ENCODE peak calls at places on chromosomes 3 and 15, in five cellular contexts. Q is CD8-positive, alpha-beta T cell; N is GM23338; U is GM12864; I is AG09309. Z is an unnamed sample.

GRCh38 chr3:192772495-192772894 is 45.2 kb upstream of the FGF12 start:
- DNase-seq in Q (no peak), N (peak), U (no peak), I (peak), Z (peak)

GRCh38 chr3:108603689-108604088 is 14.2 kb downstream of the DZIP3 start:
- DNase-seq in Q (peak), N (no peak), U (no peak), I (no peak), Z (no peak)

GRCh38 chr15:68014219-68014618 is 39.9 kb upstream of the PIAS1 start:
- DNase-seq in Q (no peak), N (no peak), U (no peak), I (no peak), Z (no peak)

GRCh38 chr3:7309707-7310106 is 448.8 kb downstream of the GRM7 start:
- DNase-seq in Q (no peak), N (peak), U (no peak), I (no peak), Z (no peak)

GRCh38 chr3:14822875-14823807 is 4.4 kb downstream of the FGD5 start:
- DNase-seq in Q (no peak), N (peak), U (no peak), I (no peak), Z (no peak)

GRCh38 chr3:140573011-140573410 is 104.9 kb upstream of the TRIM42 start:
- DNase-seq in Q (no peak), N (no peak), U (no peak), I (no peak), Z (no peak)

GRCh38 chr3:66825421-66825820 is 172.7 kb upstream of the KBTBD8 start:
- DNase-seq in Q (no peak), N (no peak), U (no peak), I (no peak), Z (no peak)

GRCh38 chr15:62352817-62353216 is 187.7 kb upstream of the C2CD4B start:
- DNase-seq in Q (no peak), N (no peak), U (no peak), I (no peak), Z (no peak)

GRCh38 chr15:77720155-77720554 is 87.4 kb upstream of the LINGO1 start:
- DNase-seq in Q (no peak), N (no peak), U (no peak), I (no peak), Z (no peak)

GRCh38 chr15:28104326-28104725 is 5.2 kb upstream of the OCA2 start:
- DNase-seq in Q (no peak), N (peak), U (no peak), I (no peak), Z (no peak)

GRCh38 chr3:59046839-59047238 is 3.0 kb downstream of the CFAP20DC start:
- DNase-seq in Q (no peak), N (no peak), U (no peak), I (no peak), Z (no peak)

GRCh38 chr15:74845208-74845568 is 2.2 kb upstream of the ULK3 start:
- DNase-seq in Q (peak), N (no peak), U (no peak), I (no peak), Z (no peak)

GRCh38 chr15:31587583-31587982 is 260.9 kb downstream of the KLF13 start:
- DNase-seq in Q (no peak), N (no peak), U (no peak), I (no peak), Z (no peak)

GRCh38 chr3:48412375-48413001 is 17.4 kb downstream of the PLXNB1 start:
- DNase-seq in Q (no peak), N (no peak), U (no peak), I (no peak), Z (no peak)

GRCh38 chr15:43218908-43219706 is 1.7 kb downstream of the EPB42 start:
- DNase-seq in Q (no peak), N (peak), U (no peak), I (no peak), Z (no peak)

GRCh38 chr3:123733341-123733740 is 148.5 kb upstream of the HACD2 start:
- DNase-seq in Q (no peak), N (no peak), U (no peak), I (no peak), Z (no peak)

GRCh38 chr15:64111679-64112050 is 15.9 kb downstream of the SNX1 start:
- DNase-seq in Q (no peak), N (no peak), U (no peak), I (no peak), Z (no peak)

GRCh38 chr3:188253800-188254452 is 100.0 kb downstream of the LPP start:
- DNase-seq in Q (no peak), N (no peak), U (no peak), I (no peak), Z (no peak)

GRCh38 chr3:126197854-126198584 is 17.6 kb upstream of the ALDH1L1 start:
- DNase-seq in Q (peak), N (peak), U (peak), I (no peak), Z (no peak)

GRCh38 chr3:49723301-49723630 is 485 bp downstream of the GMPPB start:
- DNase-seq in Q (peak), N (peak), U (peak), I (no peak), Z (no peak)

GRCh38 chr3:79937567-79937966 is 169.8 kb upstream of the ROBO1 start:
- DNase-seq in Q (no peak), N (peak), U (no peak), I (no peak), Z (no peak)

GRCh38 chr15:101386006-101386405 is 91.0 kb upstream of the SNRPA1 start:
- DNase-seq in Q (no peak), N (no peak), U (no peak), I (no peak), Z (no peak)

GRCh38 chr15:92521624-92522008 is 127.9 kb downstream of the ST8SIA2 start:
- DNase-seq in Q (peak), N (peak), U (peak), I (peak), Z (peak)
- H3K4me3 ChIP-seq in Q (no peak), N (no peak), U (no peak), I (no peak), Z (no peak)

GRCh38 chr3:145902166-145902565 is 258.8 kb downstream of the PLOD2 start:
- DNase-seq in Q (no peak), N (no peak), U (no peak), I (no peak), Z (peak)

GRCh38 chr3:145900056-145900829 is 260.7 kb downstream of the PLOD2 start:
- DNase-seq in Q (no peak), N (no peak), U (no peak), I (no peak), Z (no peak)

GRCh38 chr3:145903472-145904013 is 257.4 kb downstream of the PLOD2 start:
- DNase-seq in Q (no peak), N (no peak), U (no peak), I (no peak), Z (no peak)

GRCh38 chr3:145899229-145899628 is 261.8 kb downstream of the PLOD2 start:
- DNase-seq in Q (no peak), N (no peak), U (no peak), I (no peak), Z (no peak)

GRCh38 chr3:145898487-145898886 is 262.5 kb downstream of the PLOD2 start:
- DNase-seq in Q (no peak), N (peak), U (no peak), I (no peak), Z (no peak)
- H3K4me3 ChIP-seq in Q (no peak), N (no peak), U (no peak), I (no peak), Z (no peak)

GRCh38 chr3:62208385-62208784 is 165.0 kb downstream of the FEZF2 start:
- DNase-seq in Q (no peak), N (no peak), U (no peak), I (no peak), Z (no peak)
- H3K4me3 ChIP-seq in Q (no peak), N (no peak), U (no peak), I (no peak), Z (no peak)

GRCh38 chr3:160134964-160135363 is 90.3 kb upstream of the C3orf80 start:
- DNase-seq in Q (no peak), N (no peak), U (no peak), I (peak), Z (peak)

GRCh38 chr3:160133757-160134156 is 91.5 kb upstream of the C3orf80 start:
- DNase-seq in Q (no peak), N (peak), U (no peak), I (no peak), Z (no peak)

GRCh38 chr3:160135850-160136249 is 89.4 kb upstream of the C3orf80 start:
- DNase-seq in Q (no peak), N (no peak), U (no peak), I (no peak), Z (no peak)

GRCh38 chr3:160134454-160134853 is 90.8 kb upstream of the C3orf80 start:
- DNase-seq in Q (no peak), N (peak), U (no peak), I (no peak), Z (no peak)

GRCh38 chr3:160136421-160136820 is 88.8 kb upstream of the C3orf80 start:
- DNase-seq in Q (no peak), N (no peak), U (no peak), I (no peak), Z (no peak)
- H3K4me3 ChIP-seq in Q (no peak), N (no peak), U (no peak), I (no peak), Z (no peak)